ENCODE peak calls at places on chromosomes 6 and 20, in seven cellular contexts. P is AG04450, N is neural progenitor cell, Y is cardiac muscle cell, J is adrenal gland, V is cardiac fibroblast, O is AG09309. B is an unnamed sample.

GRCh38 chr20:1382670-1383069 is 10.2 kb downstream of the FKBP1A start:
- DNase-seq in P (no peak), V (no peak), Y (no peak), J (no peak), O (no peak), N (no peak), B (no peak)

GRCh38 chr6:154429711-154430110 is 73.1 kb upstream of the IPCEF1 start:
- DNase-seq in V (no peak), P (no peak), N (no peak), J (no peak), Y (no peak), O (no peak), B (no peak)

GRCh38 chr6:148864941-148865340 is 118.1 kb downstream of the UST start:
- DNase-seq in V (no peak), P (no peak), J (no peak), N (no peak), Y (no peak), O (no peak), B (no peak)

GRCh38 chr20:3229158-3229557 is 9.8 kb downstream of the SLC4A11 start:
- DNase-seq in J (no peak), N (no peak), Y (no peak), O (no peak), V (no peak), P (no peak), B (no peak)

GRCh38 chr6:139370047-139370706 is 4.3 kb downstream of the CITED2 start:
- DNase-seq in J (peak), O (peak), N (peak), P (no peak), Y (peak), V (peak), B (peak)

GRCh38 chr6:170139531-170139930 is 151.3 kb downstream of the DLL1 start:
- DNase-seq in P (no peak), J (no peak), O (no peak), N (no peak), V (no peak), Y (no peak), B (no peak)

GRCh38 chr20:7637184-7637583 is 303.1 kb downstream of the HAO1 start:
- DNase-seq in O (no peak), N (no peak), Y (no peak), P (no peak), J (no peak), V (peak), B (no peak)

GRCh38 chr6:10369896-10370295 is 45.0 kb downstream of the TFAP2A start:
- DNase-seq in P (no peak), V (no peak), J (no peak), Y (no peak), N (no peak), O (peak), B (no peak)

GRCh38 chr20:14830466-14830865 is 493.1 kb upstream of the FLRT3 start:
- DNase-seq in V (no peak), P (no peak), Y (no peak), O (no peak), N (no peak), J (no peak), B (no peak)

GRCh38 chr6:22095886-22096285 is 200.9 kb downstream of the PRL start:
- DNase-seq in N (no peak), P (no peak), Y (no peak), J (no peak), O (no peak), V (peak), B (no peak)

GRCh38 chr6:20279608-20280287 is 67.5 kb upstream of the MBOAT1 start:
- DNase-seq in V (no peak), N (no peak), P (no peak), J (no peak), Y (no peak), O (no peak), B (no peak)

GRCh38 chr6:33392168-33392947 is 735 bp downstream of the KIFC1 start:
- DNase-seq in Y (no peak), J (no peak), V (peak), P (no peak), O (no peak), N (peak), B (no peak)

GRCh38 chr6:137102050-137102848 is 57.5 kb upstream of the IL20RA start:
- DNase-seq in P (no peak), Y (no peak), N (no peak), O (no peak), V (no peak), J (no peak), B (no peak)

GRCh38 chr6:167455371-167455770 is 130.5 kb downstream of the TTLL2 start:
- DNase-seq in V (no peak), J (no peak), O (no peak), P (no peak), N (no peak), Y (no peak), B (no peak)

GRCh38 chr6:166737231-166737630 is 110.2 kb upstream of the RPS6KA2 start:
- DNase-seq in Y (no peak), N (no peak), V (no peak), P (no peak), J (no peak), O (no peak), B (no peak)

GRCh38 chr6:4844108-4844507 is 67.9 kb downstream of the CDYL start:
- DNase-seq in J (no peak), O (no peak), P (no peak), N (no peak), V (no peak), Y (no peak), B (no peak)

GRCh38 chr20:7346562-7346961 is 579.1 kb downstream of the BMP2 start:
- DNase-seq in J (no peak), P (no peak), V (peak), O (no peak), Y (no peak), N (no peak), B (no peak)

GRCh38 chr6:107956586-107957164 is 1.3 kb downstream of the SEC63 start:
- DNase-seq in Y (peak), P (peak), V (peak), J (no peak), N (no peak), O (no peak), B (no peak)

DNA sequence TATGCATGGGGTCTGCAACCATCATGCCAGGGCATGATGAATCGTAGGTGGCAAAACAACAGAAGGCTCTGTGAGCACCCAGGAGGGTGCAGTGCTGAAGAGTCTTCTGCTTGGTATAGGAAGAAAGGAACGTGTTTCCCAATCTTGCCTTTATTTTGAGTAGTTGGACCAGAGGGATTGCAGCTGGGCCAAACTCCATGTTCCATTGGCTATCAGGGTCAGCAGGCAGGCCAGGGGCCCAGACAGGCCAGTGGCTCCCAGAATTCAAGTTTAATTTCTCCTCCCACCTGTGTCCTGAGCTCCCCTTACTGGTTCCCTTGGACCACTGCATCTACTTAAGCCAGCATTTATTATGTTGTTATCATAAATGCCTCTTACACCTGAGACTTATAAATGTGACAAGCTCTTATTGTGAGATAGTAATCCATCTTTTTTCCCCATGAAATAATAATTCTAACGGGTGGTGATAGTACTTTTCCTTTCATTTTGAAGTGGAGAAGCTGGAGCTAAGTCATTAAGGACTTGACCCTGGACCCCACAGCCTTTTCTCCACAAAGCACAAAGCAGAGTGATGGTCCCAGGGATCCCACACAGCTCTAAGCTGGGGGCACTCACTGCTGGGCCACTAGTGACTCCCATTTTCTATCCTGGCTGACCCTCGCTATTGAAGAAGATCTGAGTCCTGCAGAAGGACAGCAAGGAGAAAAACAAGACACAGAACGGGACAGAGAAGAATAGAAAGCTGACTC is 809 bp upstream of the TRIM38 start:
- DNase-seq in Y (no peak), N (no peak), V (peak), O (no peak), J (no peak), P (no peak), B (no peak)
- TF ChIP-seq CTCF in Y (no peak), N (no peak), V (peak), O (no peak), J (no peak), P (no peak), B (no peak)

GRCh38 chr20:61512475-61512874 is 260.4 kb downstream of the CDH4 start:
- DNase-seq in O (no peak), N (no peak), Y (no peak), P (no peak), V (no peak), J (no peak), B (no peak)

GRCh38 chr20:61514805-61515505 is 262.9 kb downstream of the CDH4 start:
- DNase-seq in P (no peak), V (no peak), Y (no peak), O (no peak), J (no peak), N (no peak), B (no peak)

GRCh38 chr20:61513124-61514017 is 261.3 kb downstream of the CDH4 start:
- DNase-seq in N (no peak), J (no peak), V (no peak), O (no peak), Y (no peak), P (no peak), B (no peak)

GRCh38 chr20:61515922-61516321 is 263.9 kb downstream of the CDH4 start:
- DNase-seq in V (no peak), O (no peak), N (no peak), P (no peak), Y (no peak), J (no peak), B (no peak)

GRCh38 chr20:61514018-61514755 is 262.1 kb downstream of the CDH4 start:
- DNase-seq in P (no peak), N (no peak), J (no peak), O (no peak), V (no peak), Y (no peak), B (no peak)
- H3K4me3 ChIP-seq in P (no peak), N (no peak), J (no peak), O (no peak), V (no peak), Y (no peak), B (no peak)

DNA sequence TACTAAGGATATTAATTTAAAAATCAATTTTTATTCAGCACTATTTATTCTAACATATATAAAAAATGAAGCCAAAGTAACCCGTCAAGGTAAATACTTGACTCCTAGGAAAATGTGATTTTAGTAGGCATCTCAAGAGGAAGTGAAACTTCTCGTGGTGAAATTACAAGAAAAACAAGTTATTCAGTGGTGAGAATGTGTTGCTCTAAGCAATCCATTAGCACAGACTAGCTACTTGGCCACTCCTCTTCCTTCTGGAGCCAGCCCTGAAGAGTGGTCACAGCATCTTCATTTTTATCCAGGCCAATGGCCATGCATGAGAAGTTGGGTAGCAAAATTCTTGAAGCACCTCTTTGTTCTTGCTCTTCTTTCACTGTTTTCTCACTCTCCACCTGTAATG is 40.4 kb upstream of the GFRAL start:
- DNase-seq in V (no peak), P (no peak), O (no peak), Y (no peak), N (no peak), J (no peak), B (no peak)
- TF ChIP-seq CTCF in V (no peak), P (no peak), O (no peak), Y (no peak), N (no peak), J (no peak), B (no peak)

DNA sequence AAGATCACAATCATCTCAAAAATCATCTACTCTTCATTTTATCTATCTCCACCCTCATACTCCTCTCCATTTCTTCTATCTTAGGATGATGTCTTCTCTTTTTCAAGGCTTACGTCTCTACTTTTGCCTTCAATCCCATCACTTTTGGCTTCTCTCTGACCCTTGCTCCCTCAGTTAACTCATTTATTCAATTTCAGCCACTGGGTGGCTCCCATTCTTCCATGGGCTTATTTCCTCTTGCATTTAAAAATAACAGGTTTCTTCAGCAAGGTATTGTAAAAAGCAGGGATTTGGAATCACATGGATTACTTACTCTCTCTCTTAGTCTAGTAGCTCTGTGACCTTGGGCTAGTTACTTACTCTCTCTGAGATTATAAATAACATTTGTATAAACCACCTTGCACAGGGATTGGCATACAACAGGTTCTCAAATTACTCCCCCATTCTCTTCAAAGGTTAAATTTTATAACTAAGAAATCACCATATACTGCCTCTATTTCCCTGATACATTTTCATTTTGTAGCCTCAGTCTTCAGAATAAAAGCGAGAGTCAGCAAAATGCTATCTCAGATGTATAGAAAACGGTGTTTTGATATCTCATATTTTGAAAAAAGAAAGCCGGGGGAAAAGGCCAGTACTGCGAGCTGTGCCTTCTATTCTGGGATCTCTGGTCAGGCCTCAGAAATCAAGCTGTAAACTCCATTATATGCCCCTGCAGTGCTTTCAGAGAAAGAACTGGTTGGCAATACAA is 5.5 kb downstream of the ZSCAN12 start:
- DNase-seq in O (no peak), Y (peak), J (no peak), V (peak), N (peak), P (no peak), B (no peak)
- H3K4me3 ChIP-seq in O (no peak), Y (no peak), J (no peak), V (no peak), N (peak), P (no peak), B (no peak)

GRCh38 chr6:156659317-156660198 is 117.6 kb upstream of the ARID1B start:
- DNase-seq in O (no peak), P (no peak), V (no peak), N (no peak), Y (no peak), J (no peak), B (no peak)
- TF ChIP-seq CTCF in O (no peak), P (peak), V (no peak), N (no peak), Y (peak), J (no peak), B (no peak)

DNA sequence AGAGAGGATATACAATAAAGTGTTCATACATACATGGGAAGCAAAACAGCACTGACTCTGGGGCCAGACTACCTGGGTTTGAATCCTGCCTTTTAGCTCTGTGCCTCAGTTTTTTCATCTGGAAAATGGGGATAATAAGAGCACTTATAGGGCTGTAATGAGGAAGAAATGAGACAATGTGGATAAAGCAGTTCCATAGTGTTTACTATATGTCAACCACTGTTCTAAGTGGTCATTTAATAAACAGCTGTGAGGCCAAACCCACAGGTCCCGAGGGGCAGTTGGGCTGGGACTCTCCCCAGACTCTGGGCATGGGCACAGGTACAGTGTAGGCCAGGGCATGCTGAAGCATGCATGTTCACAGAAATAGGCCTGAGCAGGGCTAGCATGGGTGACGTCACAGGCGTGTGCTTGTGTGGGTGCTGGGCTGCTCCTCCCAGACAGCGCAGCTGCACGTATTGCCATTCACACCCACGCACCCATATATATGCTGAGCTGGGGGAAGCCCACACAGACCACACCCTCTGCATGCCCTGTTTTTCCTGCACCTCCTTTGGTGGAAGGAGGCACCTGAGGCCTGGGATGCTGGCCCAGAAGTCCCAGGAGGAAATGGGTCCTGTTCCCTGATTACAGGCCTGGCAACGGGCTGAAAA is 3.5 kb upstream of the PLCG1 start:
- DNase-seq in P (no peak), V (no peak), J (no peak), N (no peak), O (no peak), Y (no peak), B (no peak)
- H3K4me3 ChIP-seq in P (no peak), V (no peak), J (no peak), N (no peak), O (no peak), Y (no peak), B (no peak)